ENCODE peak calls at places on chromosome 1, in eight cellular contexts. E is AG20443; M is amniotic epithelial cell; B is activated T-cell treated with anti-CD3 and anti-CD28 coated beads for 48 hours; Z is iPS-NIHi11; T is NCI-H524; U is AG08396; G is activated T-helper 1 cell treated with anti-CD3 and anti-CD28 coated beads, Interleukin-2, amount 50 U/mL, for 16 hours. K is an unnamed sample.

GRCh38 chr1:168676029-168676812 is 52.8 kb downstream of the DPT start:
- DNase-seq in E (peak), M (no peak), B (no peak), Z (no peak), T (no peak), U (no peak), G (no peak), K (no peak)

GRCh38 chr1:177546346-177546745 is 375.6 kb downstream of the BRINP2 start:
- DNase-seq in E (no peak), M (peak), B (no peak), Z (no peak), T (no peak), U (no peak), G (no peak), K (peak)

GRCh38 chr1:22380024-22380785 is 71.4 kb upstream of the ZBTB40 start:
- DNase-seq in E (peak), M (peak), B (no peak), Z (no peak), T (no peak), U (no peak), G (no peak), K (no peak)

GRCh38 chr1:44835738-44836675 is 7.0 kb downstream of the PTCH2 start:
- DNase-seq in E (peak), M (peak), B (peak), Z (peak), T (peak), U (peak), G (peak), K (peak)

GRCh38 chr1:159469921-159470595 is 30.5 kb downstream of the OR10J1 start:
- DNase-seq in E (no peak), M (peak), B (no peak), Z (no peak), T (no peak), U (no peak), G (no peak), K (no peak)

GRCh38 chr1:239918633-239919032 is 173.1 kb upstream of the FMN2 start:
- DNase-seq in E (no peak), M (no peak), B (no peak), Z (no peak), T (no peak), U (no peak), G (no peak), K (no peak)

GRCh38 chr1:179234863-179235262 is 5.4 kb upstream of the ABL2 start:
- DNase-seq in E (no peak), M (no peak), B (no peak), Z (no peak), T (no peak), U (no peak), G (no peak), K (no peak)

GRCh38 chr1:24878775-24879742 is 51.0 kb downstream of the RUNX3 start:
- DNase-seq in E (peak), M (peak), B (no peak), Z (no peak), T (no peak), U (no peak), G (no peak), K (peak)

GRCh38 chr1:205456383-205456867 is 580 bp upstream of the BLACAT1 start:
- DNase-seq in E (no peak), M (no peak), B (no peak), Z (no peak), T (peak), U (no peak), G (no peak), K (no peak)

GRCh38 chr1:230171337-230172015 is 104.4 kb downstream of the GALNT2 start:
- DNase-seq in E (peak), M (no peak), B (no peak), Z (no peak), T (peak), U (peak), G (no peak), K (peak)

GRCh38 chr1:237227507-237227906 is 185.5 kb downstream of the RYR2 start:
- DNase-seq in E (no peak), M (no peak), B (no peak), Z (no peak), T (peak), U (no peak), G (no peak), K (no peak)

GRCh38 chr1:81183157-81183952 is 617.4 kb upstream of the ADGRL2 start:
- DNase-seq in E (no peak), M (no peak), B (no peak), Z (no peak), T (no peak), U (no peak), G (no peak), K (peak)

GRCh38 chr1:110455151-110455550 is 4.2 kb downstream of the PROK1 start:
- DNase-seq in E (no peak), M (no peak), B (no peak), Z (peak), T (no peak), U (no peak), G (no peak), K (no peak)

GRCh38 chr1:111747282-111747734 is 8.1 kb upstream of the INKA2 start:
- DNase-seq in E (peak), M (peak), B (peak), Z (peak), T (peak), U (peak), G (peak), K (peak)

GRCh38 chr1:95384570-95384969 is 150.6 kb downstream of the RWDD3 start:
- DNase-seq in E (no peak), M (peak), B (peak), Z (peak), T (no peak), U (peak), G (no peak), K (peak)

GRCh38 chr1:112026018-112026417 is 36.5 kb upstream of the KCND3 start:
- DNase-seq in E (peak), M (peak), B (no peak), Z (no peak), T (no peak), U (no peak), G (no peak), K (no peak)

GRCh38 chr1:178023181-178023618 is 53.3 kb upstream of the SEC16B start:
- DNase-seq in E (no peak), M (no peak), B (no peak), Z (no peak), T (no peak), U (no peak), G (no peak), K (peak)

GRCh38 chr1:71667224-71667623 is 586.4 kb upstream of the ZRANB2 start:
- DNase-seq in E (peak), M (peak), B (no peak), Z (no peak), T (peak), U (no peak), G (no peak), K (peak)

K was measured in fibroblast of lung.